ENCODE peak calls at places on chromosomes 7 and 10, in four cellular contexts. O is transverse colon, V is GM12891, X is HCT116. W is an unnamed sample.

GRCh38 chr7:128833939-128834310 is 3.7 kb downstream of the FLNC start:
- DNase-seq in O (no peak), V (no peak), X (no peak), W (no peak)

GRCh38 chr10:43114743-43115611 is 23.3 kb upstream of the CSGALNACT2 start:
- DNase-seq in O (no peak), V (no peak), X (no peak), W (no peak)

GRCh38 chr7:116441534-116441933 is 58.0 kb upstream of the CAV2 start:
- DNase-seq in O (no peak), V (no peak), X (no peak), W (no peak)

GRCh38 chr10:88473989-88474883 is 108.9 kb downstream of the RNLS start:
- DNase-seq in O (peak; percentile 62), V (no peak), X (peak; percentile 33), W (no peak)

GRCh38 chr7:142496545-142496991 is 238.7 kb upstream of the PRSS58 start:
- DNase-seq in O (peak; percentile 26), V (peak; percentile 14), X (peak; percentile 42), W (no peak)

GRCh38 chr7:5425507-5426225 is 2.0 kb upstream of the TNRC18 start:
- DNase-seq in O (peak; percentile 69), V (no peak), X (no peak), W (no peak)

GRCh38 chr7:107937514-107937913 is 46.5 kb downstream of the DLD start:
- DNase-seq in O (no peak), V (no peak), X (no peak), W (no peak)

GRCh38 chr10:114714281-114714741 is 56.2 kb upstream of the ABLIM1 start:
- DNase-seq in O (peak; percentile 38), V (no peak), X (no peak), W (no peak)

GRCh38 chr7:53604201-53604600 is 568.8 kb downstream of the POM121L12 start:
- DNase-seq in O (no peak), V (no peak), X (no peak), W (no peak)

GRCh38 chr10:44752451-44753441 is 158.4 kb upstream of the TMEM72 start:
- DNase-seq in O (no peak), V (no peak), X (no peak), W (no peak)

GRCh38 chr7:142308918-142309317 is 51.1 kb upstream of the PRSS58 start:
- DNase-seq in O (no peak), V (no peak), X (no peak), W (no peak)

GRCh38 chr10:33460461-33461294 is 126.2 kb upstream of the NRP1 start:
- DNase-seq in O (no peak), V (no peak), X (no peak), W (no peak)

GRCh38 chr7:114081606-114082425 is 163.0 kb upstream of the PPP1R3A start:
- DNase-seq in O (no peak), V (no peak), X (peak; percentile 56), W (no peak)

GRCh38 chr7:32036557-32036956 is 33.6 kb downstream of the PDE1C start:
- DNase-seq in O (no peak), V (no peak), X (no peak), W (no peak)

GRCh38 chr7:157431173-157431950 is 94.6 kb downstream of the DNAJB6 start:
- DNase-seq in O (no peak), V (no peak), X (no peak), W (no peak)

GRCh38 chr7:83325083-83325482 is 162.4 kb upstream of the PCLO start:
- DNase-seq in O (no peak), V (no peak), X (no peak), W (no peak)

GRCh38 chr7:4006687-4007086 is 675.4 kb upstream of the FOXK1 start:
- DNase-seq in O (no peak), V (no peak), X (no peak), W (no peak)

GRCh38 chr10:21265622-21266021 is 259.9 kb downstream of the SKIDA1 start:
- DNase-seq in O (no peak), V (no peak), X (no peak), W (no peak)

GRCh38 chr7:36639826-36640225 is 84.5 kb downstream of the AOAH start:
- DNase-seq in O (peak; percentile 48), V (no peak), X (no peak), W (no peak)

GRCh38 chr10:116278832-116279231 is 5.8 kb upstream of the GFRA1 start:
- DNase-seq in O (no peak), V (no peak), X (no peak), W (no peak)

GRCh38 chr10:49024484-49024883 is 84.8 kb upstream of the LRRC18 start:
- DNase-seq in O (no peak), V (no peak), X (no peak), W (no peak)

GRCh38 chr7:135798104-135798503 is 49.5 kb upstream of the FAM180A start:
- DNase-seq in O (no peak), V (no peak), X (no peak), W (no peak)

GRCh38 chr7:50812847-50813475 is 30.3 kb upstream of the GRB10 start:
- DNase-seq in O (peak; percentile 78), V (no peak), X (peak; percentile 49), W (no peak)

GRCh38 chr7:81470084-81470723 is 299.6 kb downstream of the HGF start:
- DNase-seq in O (peak; percentile 82), V (no peak), X (peak; percentile 73), W (no peak)

GRCh38 chr7:117810642-117811512 is 62.4 kb downstream of the CTTNBP2 start:
- DNase-seq in O (no peak), V (no peak), X (no peak), W (no peak)
- TF ChIP-seq POLR2AphosphoS5 in O (no peak), V (no peak), X (no peak), W (no peak)

GRCh38 chr7:28041508-28042314 is 138.9 kb downstream of the JAZF1 start:
- DNase-seq in O (no peak), V (no peak), X (peak; percentile 37), W (no peak)
- TF ChIP-seq POLR2AphosphoS5 in O (peak; percentile 50), V (no peak), X (no peak), W (no peak)

GRCh38 chr7:55431898-55432297 is 66.8 kb downstream of the LANCL2 start:
- DNase-seq in O (peak; percentile 58), V (no peak), X (no peak), W (no peak)
- TF ChIP-seq POLR2AphosphoS5 in O (peak; percentile 22), V (no peak), X (no peak), W (no peak)

GRCh38 chr10:73597346-73597745 is 6.2 kb upstream of the USP54 start:
- DNase-seq in O (no peak), V (no peak), X (no peak), W (no peak)

GRCh38 chr10:73601486-73601921 is 10.4 kb upstream of the USP54 start:
- DNase-seq in O (peak; percentile 71), V (no peak), X (no peak), W (no peak)
- TF ChIP-seq POLR2AphosphoS5 in O (peak; percentile 80), V (no peak), X (peak; percentile 24), W (no peak)

W was measured in GM12892.